ENCODE peak calls at places on chromosome 1, in eight cellular contexts. Z, Q, W, M, R, C, K and I are unnamed samples.

GRCh38 chr1:117093870-117094621 is 27.5 kb downstream of the TRIM45 start:
- DNase-seq in Z (peak; percentile 63), Q (no peak), W (peak; percentile 30), M (no peak), R (no peak), C (no peak), K (no peak), I (no peak)

GRCh38 chr1:116825400-116825734 is 71.1 kb downstream of the CD2 start:
- DNase-seq in Z (no peak), Q (no peak), W (no peak), M (no peak), R (no peak), C (no peak), K (peak; percentile 53), I (no peak)

GRCh38 chr1:73813726-73814125 is 384.2 kb downstream of the LRRIQ3 start:
- DNase-seq in Z (no peak), Q (no peak), W (no peak), M (no peak), R (no peak), C (no peak), K (no peak), I (no peak)

GRCh38 chr1:8026976-8027747 is 1.1 kb upstream of the ERRFI1 start:
- DNase-seq in Z (no peak), Q (peak; percentile 59), W (no peak), M (no peak), R (no peak), C (no peak), K (peak; percentile 61), I (no peak)

GRCh38 chr1:182614796-182615451 is 10.7 kb upstream of the RGS16 start:
- DNase-seq in Z (peak; percentile 84), Q (no peak), W (peak; percentile 34), M (peak; percentile 60), R (peak; percentile 34), C (peak; percentile 47), K (peak; percentile 91), I (no peak)

GRCh38 chr1:29389533-29390041 is 153.3 kb downstream of the PTPRU start:
- DNase-seq in Z (no peak), Q (peak; percentile 5), W (no peak), M (no peak), R (no peak), C (no peak), K (no peak), I (no peak)

GRCh38 chr1:160741597-160742348 is 2.7 kb downstream of the SLAMF7 start:
- DNase-seq in Z (no peak), Q (no peak), W (no peak), M (no peak), R (no peak), C (no peak), K (no peak), I (no peak)

GRCh38 chr1:43366179-43366578 is 1.6 kb downstream of the ELOVL1 start:
- DNase-seq in Z (peak; percentile 28), Q (peak; percentile 24), W (no peak), M (no peak), R (no peak), C (no peak), K (no peak), I (no peak)

GRCh38 chr1:201013991-201014815 is 9.3 kb downstream of the KIF21B start:
- DNase-seq in Z (no peak), Q (no peak), W (no peak), M (no peak), R (no peak), C (no peak), K (no peak), I (no peak)

GRCh38 chr1:175902281-175902680 is 158.9 kb upstream of the TNR start:
- DNase-seq in Z (no peak), Q (no peak), W (no peak), M (no peak), R (no peak), C (no peak), K (no peak), I (no peak)

GRCh38 chr1:18583326-18583941 is 47.2 kb upstream of the PAX7 start:
- DNase-seq in Z (no peak), Q (no peak), W (no peak), M (no peak), R (no peak), C (no peak), K (peak; percentile 81), I (no peak)

GRCh38 chr1:30765610-30766434 is 8.2 kb upstream of the LAPTM5 start:
- DNase-seq in Z (peak; percentile 82), Q (no peak), W (no peak), M (no peak), R (no peak), C (no peak), K (peak; percentile 13), I (no peak)

GRCh38 chr1:101310484-101310883 is 73.7 kb downstream of the S1PR1 start:
- DNase-seq in Z (no peak), Q (no peak), W (no peak), M (no peak), R (no peak), C (no peak), K (no peak), I (no peak)

GRCh38 chr1:112710586-112710985 is 3.7 kb upstream of the RHOC start:
- DNase-seq in Z (no peak), Q (no peak), W (no peak), M (no peak), R (no peak), C (no peak), K (no peak), I (no peak)

GRCh38 chr1:20981903-20982695 is 194.6 kb downstream of the EIF4G3 start:
- DNase-seq in Z (no peak), Q (no peak), W (no peak), M (no peak), R (no peak), C (no peak), K (no peak), I (peak; percentile 13)

GRCh38 chr1:202599669-202600431 is 110.4 kb downstream of the SYT2 start:
- DNase-seq in Z (peak; percentile 58), Q (peak; percentile 27), W (no peak), M (peak; percentile 47), R (peak; percentile 15), C (no peak), K (peak; percentile 68), I (no peak)

GRCh38 chr1:58727363-58727762 is 27.5 kb upstream of the MYSM1 start:
- DNase-seq in Z (no peak), Q (no peak), W (no peak), M (no peak), R (no peak), C (peak; percentile 59), K (no peak), I (peak; percentile 82)

GRCh38 chr1:180269848-180270766 is 40.0 kb downstream of the LHX4 start:
- DNase-seq in Z (no peak), Q (no peak), W (peak; percentile 8), M (no peak), R (no peak), C (no peak), K (peak; percentile 52), I (no peak)

GRCh38 chr1:159554681-159555080 is 18.9 kb upstream of the OR10J5 start:
- DNase-seq in Z (no peak), Q (no peak), W (no peak), M (no peak), R (no peak), C (peak; percentile 4), K (no peak), I (peak; percentile 7)

GRCh38 chr1:218813247-218813646 is 360.4 kb upstream of the LYPLAL1 start:
- DNase-seq in Z (no peak), Q (no peak), W (no peak), M (no peak), R (no peak), C (peak; percentile 87), K (no peak), I (no peak)

GRCh38 chr1:118298397-118298796 is 113.4 kb upstream of the SPAG17 start:
- DNase-seq in Z (no peak), Q (no peak), W (no peak), M (no peak), R (no peak), C (no peak), K (no peak), I (no peak)

GRCh38 chr1:14504517-14504916 is 94.0 kb upstream of the KAZN start:
- DNase-seq in Z (no peak), Q (no peak), W (no peak), M (no peak), R (no peak), C (no peak), K (no peak), I (no peak)

GRCh38 chr1:2430592-2430973 is 18.2 kb upstream of the PEX10 start:
- DNase-seq in Z (no peak), Q (no peak), W (no peak), M (no peak), R (no peak), C (no peak), K (no peak), I (no peak)

GRCh38 chr1:36035154-36035553 is 48.7 kb upstream of the TEKT2 start:
- DNase-seq in Z (no peak), Q (no peak), W (no peak), M (no peak), R (no peak), C (no peak), K (no peak), I (no peak)

GRCh38 chr1:244049142-244049968 is 1.7 kb upstream of the ZBTB18 start:
- DNase-seq in Z (peak; percentile 53), Q (peak; percentile 47), W (peak; percentile 51), M (peak; percentile 63), R (peak; percentile 8), C (no peak), K (peak; percentile 55), I (no peak)

GRCh38 chr1:143574891-143575520 is 396.8 kb downstream of the FAM72C start:
- DNase-seq in Z (no peak), Q (no peak), W (no peak), M (no peak), R (no peak), C (no peak), K (no peak), I (no peak)

GRCh38 chr1:156245451-156246232 is 2.2 kb downstream of the PAQR6 start:
- DNase-seq in Z (peak; percentile 64), Q (no peak), W (peak; percentile 37), M (peak; percentile 70), R (no peak), C (no peak), K (no peak), I (no peak)

GRCh38 chr1:12177999-12178441 is 11.2 kb downstream of the TNFRSF1B start:
- DNase-seq in Z (peak; percentile 99), Q (no peak), W (peak; percentile 96), M (peak; percentile 74), R (peak; percentile 94), C (no peak), K (peak; percentile 88), I (no peak)

GRCh38 chr1:227136210-227136609 is 182.1 kb downstream of the CDC42BPA start:
- DNase-seq in Z (no peak), Q (no peak), W (no peak), M (no peak), R (no peak), C (no peak), K (no peak), I (no peak)

GRCh38 chr1:230809205-230809990 is 58.9 kb downstream of the C1orf198 start:
- DNase-seq in Z (no peak), Q (no peak), W (no peak), M (no peak), R (no peak), C (no peak), K (no peak), I (no peak)

GRCh38 chr1:109293026-109293425 is 10.1 kb upstream of the PSRC1 start:
- DNase-seq in Z (no peak), Q (no peak), W (no peak), M (no peak), R (no peak), C (no peak), K (no peak), I (no peak)

GRCh38 chr1:150537732-150538684 is 11.2 kb upstream of the ADAMTSL4 start:
- DNase-seq in Z (no peak), Q (no peak), W (no peak), M (no peak), R (no peak), C (no peak), K (peak; percentile 49), I (no peak)

GRCh38 chr1:189607477-189608096 is 870.1 kb downstream of the BRINP3 start:
- DNase-seq in Z (no peak), Q (no peak), W (no peak), M (no peak), R (no peak), C (no peak), K (no peak), I (no peak)

GRCh38 chr1:9078035-9078948 is 8.9 kb upstream of the SLC2A5 start:
- DNase-seq in Z (peak; percentile 54), Q (no peak), W (no peak), M (no peak), R (no peak), C (peak; percentile 61), K (no peak), I (no peak)